ENCODE peak calls at places on chromosomes 3 and 15, in four cellular contexts. Z is hepatocyte, G is epithelial cell of proximal tubule, K is ovary. H is an unnamed sample.

GRCh38 chr3:130759692-130760338 is 13.2 kb upstream of the PIK3R4 start:
- DNase-seq in Z (peak), G (no peak), K (peak), H (peak)

GRCh38 chr3:8953336-8953735 is 9.9 kb downstream of the RAD18 start:
- DNase-seq in Z (no peak), G (no peak), K (no peak), H (no peak)

GRCh38 chr3:16063603-16064002 is 110.9 kb upstream of the GALNT15 start:
- DNase-seq in Z (no peak), G (no peak), K (no peak), H (no peak)

GRCh38 chr3:51024765-51025681 is 350.3 kb downstream of the DOCK3 start:
- DNase-seq in Z (peak), G (no peak), K (no peak), H (no peak)

GRCh38 chr15:48667701-48668100 is 22.2 kb upstream of the FBN1 start:
- DNase-seq in Z (no peak), G (no peak), K (no peak), H (no peak)

GRCh38 chr3:24343084-24343783 is 151.4 kb downstream of the THRB start:
- DNase-seq in Z (no peak), G (no peak), K (no peak), H (no peak)

GRCh38 chr3:33758278-33758677 is 40.2 kb upstream of the PDCD6IP start:
- DNase-seq in Z (no peak), G (no peak), K (no peak), H (no peak)

GRCh38 chr3:155352900-155353490 is 59.5 kb upstream of the STRIT1 start:
- DNase-seq in Z (peak), G (peak), K (no peak), H (no peak)

GRCh38 chr15:31365655-31366127 is 39.1 kb downstream of the KLF13 start:
- DNase-seq in Z (peak), G (no peak), K (peak), H (peak)

GRCh38 chr3:187014417-187014864 is 84.1 kb downstream of the ST6GAL1 start:
- DNase-seq in Z (no peak), G (no peak), K (no peak), H (no peak)

GRCh38 chr3:104816008-104816407 is 550.7 kb upstream of the ALCAM start:
- DNase-seq in Z (no peak), G (no peak), K (no peak), H (no peak)

GRCh38 chr3:33419948-33420347 is 20.3 kb downstream of the UBP1 start:
- DNase-seq in Z (no peak), G (no peak), K (no peak), H (no peak)

GRCh38 chr15:96296264-96296663 is 34.2 kb upstream of the NR2F2 start:
- DNase-seq in Z (no peak), G (no peak), K (no peak), H (no peak)

GRCh38 chr3:194587438-194587931 is 45.7 kb downstream of the TMEM44 start:
- DNase-seq in Z (no peak), G (no peak), K (no peak), H (no peak)

GRCh38 chr3:123971416-123971815 is 10.4 kb upstream of the CCDC14 start:
- DNase-seq in Z (no peak), G (no peak), K (no peak), H (no peak)

GRCh38 chr3:48222616-48223513 is at the start of gene CAMP:
- DNase-seq in Z (peak), G (no peak), K (peak), H (no peak)

GRCh38 chr3:46558184-46559029 is 7.7 kb downstream of the LRRC2 start:
- DNase-seq in Z (peak), G (peak), K (peak), H (peak)

GRCh38 chr3:114519415-114519814 is 225.6 kb downstream of the TIGIT start:
- DNase-seq in Z (peak), G (peak), K (no peak), H (peak)

GRCh38 chr3:22900296-22900695 is 302.8 kb upstream of the UBE2E2 start:
- DNase-seq in Z (peak), G (no peak), K (no peak), H (no peak)

GRCh38 chr3:74501001-74501400 is 113.5 kb downstream of the CNTN3 start:
- DNase-seq in Z (no peak), G (no peak), K (no peak), H (no peak)

GRCh38 chr3:31973081-31973480 is 8.0 kb downstream of the OSBPL10 start:
- DNase-seq in Z (no peak), G (no peak), K (no peak), H (no peak)

GRCh38 chr15:31574761-31575160 is 248.1 kb downstream of the KLF13 start:
- DNase-seq in Z (no peak), G (no peak), K (no peak), H (no peak)

GRCh38 chr3:186849392-186849975 is 7.0 kb downstream of the ADIPOQ start:
- DNase-seq in Z (peak), G (no peak), K (no peak), H (no peak)

GRCh38 chr15:29133791-29134190 is 135.8 kb downstream of the NSMCE3 start:
- DNase-seq in Z (no peak), G (no peak), K (no peak), H (no peak)

GRCh38 chr15:36943496-36944361 is 156.6 kb downstream of the MEIS2 start:
- DNase-seq in Z (no peak), G (no peak), K (no peak), H (no peak)

GRCh38 chr15:61003683-61004299 is 225.3 kb downstream of the RORA start:
- DNase-seq in Z (no peak), G (no peak), K (no peak), H (no peak)

GRCh38 chr3:70818145-70818544 is 505.7 kb upstream of the MDFIC2 start:
- DNase-seq in Z (no peak), G (no peak), K (no peak), H (no peak)

GRCh38 chr15:26065723-26066122 is 202.6 kb upstream of the ATP10A start:
- DNase-seq in Z (no peak), G (no peak), K (no peak), H (no peak)

GRCh38 chr15:78284758-78285157 is 14.7 kb downstream of the SKIC8 start:
- DNase-seq in Z (no peak), G (no peak), K (no peak), H (no peak)
- TF ChIP-seq CTCF in Z (peak), G (peak), K (no peak), H (no peak)

GRCh38 chr3:127824151-127824825 is 2.0 kb upstream of the MGLL start:
- DNase-seq in Z (no peak), G (no peak), K (no peak), H (no peak)

GRCh38 chr3:127823590-127823857 is 1.2 kb upstream of the MGLL start:
- DNase-seq in Z (no peak), G (no peak), K (no peak), H (no peak)

GRCh38 chr3:127827808-127828207 is 5.5 kb upstream of the MGLL start:
- DNase-seq in Z (no peak), G (no peak), K (no peak), H (no peak)

GRCh38 chr3:127822836-127823589 is 698 bp upstream of the MGLL start:
- DNase-seq in Z (peak), G (no peak), K (no peak), H (peak)

GRCh38 chr3:127825764-127826163 is 3.4 kb upstream of the MGLL start:
- DNase-seq in Z (no peak), G (no peak), K (no peak), H (no peak)
- TF ChIP-seq CTCF in Z (no peak), G (no peak), K (no peak), H (no peak)

GRCh38 chr3:27681249-27681748 is 40.8 kb downstream of the EOMES start:
- DNase-seq in Z (peak), G (peak), K (no peak), H (peak)
- TF ChIP-seq CTCF in Z (peak), G (peak), K (peak), H (peak)

DNA sequence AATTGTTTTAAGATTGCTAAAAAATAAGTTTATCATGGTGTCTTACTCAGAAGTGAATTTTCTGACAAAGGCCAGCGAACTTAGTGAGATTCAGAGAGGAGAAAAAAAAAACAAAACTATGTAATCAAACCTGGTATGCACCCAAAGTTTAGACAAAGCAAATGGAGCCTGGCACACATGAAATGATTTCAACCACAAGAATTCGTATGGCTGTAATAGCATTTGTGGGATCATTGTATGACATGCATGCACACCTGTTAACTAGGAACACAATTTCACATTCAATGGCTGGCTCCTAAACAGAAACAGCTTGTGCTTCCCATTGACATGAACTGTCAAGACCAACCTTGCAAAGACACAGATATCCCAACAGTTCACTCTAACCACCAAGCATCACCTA is 94.6 kb downstream of the ZIC4 start:
- DNase-seq in Z (no peak), G (no peak), K (no peak), H (no peak)
- TF ChIP-seq CTCF in Z (no peak), G (no peak), K (no peak), H (no peak)

GRCh38 chr15:58852347-58852746 is 81.1 kb downstream of the SLTM start:
- DNase-seq in Z (peak), G (no peak), K (no peak), H (no peak)
- TF ChIP-seq CTCF in Z (peak), G (peak), K (no peak), H (peak)